ENCODE peak calls at places on chromosomes 13 and 19, in six cellular contexts. E is psoas muscle; Y is cardiac muscle cell; J is transverse colon; Q is CD4-positive, alpha-beta T cell; S is colonic mucosa. W is an unnamed sample.

GRCh38 chr13:52428295-52428694 is 22.1 kb downstream of the VPS36 start:
- DNase-seq in E (no peak), Y (peak; percentile 48), J (no peak), Q (no peak), S (no peak), W (peak; percentile 35)

GRCh38 chr13:68099616-68100015 is 869.5 kb upstream of the PCDH9 start:
- DNase-seq in E (no peak), Y (peak; percentile 2), J (no peak), Q (no peak), S (no peak), W (peak; percentile 48)

GRCh38 chr19:3710265-3710812 is 2.2 kb downstream of the TJP3 start:
- DNase-seq in E (peak; percentile 62), Y (peak; percentile 68), J (peak; percentile 97), Q (no peak), S (peak; percentile 99), W (no peak)

GRCh38 chr19:47445937-47446402 is 25.7 kb downstream of the SLC8A2 start:
- DNase-seq in E (peak; percentile 40), Y (peak; percentile 58), J (peak; percentile 43), Q (peak; percentile 80), S (peak; percentile 27), W (no peak)

GRCh38 chr13:30898721-30899188 is 7.3 kb upstream of the MEDAG start:
- DNase-seq in E (peak; percentile 54), Y (peak; percentile 93), J (no peak), Q (no peak), S (no peak), W (peak; percentile 44)

GRCh38 chr13:84208251-84208650 is 326.0 kb upstream of the SLITRK1 start:
- DNase-seq in E (no peak), Y (no peak), J (no peak), Q (no peak), S (no peak), W (no peak)

GRCh38 chr13:98984118-98984517 is 6.3 kb upstream of the DOCK9 start:
- DNase-seq in E (no peak), Y (no peak), J (no peak), Q (no peak), S (no peak), W (no peak)

GRCh38 chr13:40391788-40392187 is 274.7 kb downstream of the FOXO1 start:
- DNase-seq in E (no peak), Y (no peak), J (no peak), Q (no peak), S (peak; percentile 1), W (no peak)

GRCh38 chr13:96993660-96994029 is 631 bp downstream of the OXGR1 start:
- DNase-seq in E (no peak), Y (no peak), J (no peak), Q (no peak), S (no peak), W (no peak)

GRCh38 chr13:40145139-40145538 is 489.7 kb downstream of the COG6 start:
- DNase-seq in E (no peak), Y (no peak), J (no peak), Q (no peak), S (no peak), W (no peak)

GRCh38 chr13:25881946-25882574 is 169.8 kb downstream of the SHISA2 start:
- DNase-seq in E (no peak), Y (peak; percentile 50), J (no peak), Q (no peak), S (no peak), W (no peak)

GRCh38 chr19:5960005-5961001 is 17.6 kb downstream of the RANBP3 start:
- DNase-seq in E (peak; percentile 45), Y (no peak), J (no peak), Q (no peak), S (no peak), W (no peak)

GRCh38 chr13:64071352-64071751 is 2655.7 kb upstream of the PCDH20 start:
- DNase-seq in E (no peak), Y (no peak), J (no peak), Q (no peak), S (no peak), W (no peak)

GRCh38 chr19:58279042-58279924 is 528 bp downstream of the ZNF8 start:
- DNase-seq in E (peak; percentile 70), Y (peak; percentile 88), J (peak; percentile 63), Q (peak; percentile 52), S (peak; percentile 78), W (no peak)

GRCh38 chr13:97116754-97117153 is 105.4 kb upstream of the MBNL2 start:
- DNase-seq in E (no peak), Y (peak; percentile 61), J (no peak), Q (no peak), S (no peak), W (no peak)

GRCh38 chr19:17357724-17358123 is 19.4 kb downstream of the PLVAP start:
- DNase-seq in E (no peak), Y (no peak), J (no peak), Q (no peak), S (no peak), W (no peak)

GRCh38 chr19:33778089-33778791 is 18.4 kb upstream of the KCTD15 start:
- DNase-seq in E (peak; percentile 80), Y (peak; percentile 82), J (peak; percentile 85), Q (peak; percentile 89), S (peak; percentile 82), W (no peak)

DNA sequence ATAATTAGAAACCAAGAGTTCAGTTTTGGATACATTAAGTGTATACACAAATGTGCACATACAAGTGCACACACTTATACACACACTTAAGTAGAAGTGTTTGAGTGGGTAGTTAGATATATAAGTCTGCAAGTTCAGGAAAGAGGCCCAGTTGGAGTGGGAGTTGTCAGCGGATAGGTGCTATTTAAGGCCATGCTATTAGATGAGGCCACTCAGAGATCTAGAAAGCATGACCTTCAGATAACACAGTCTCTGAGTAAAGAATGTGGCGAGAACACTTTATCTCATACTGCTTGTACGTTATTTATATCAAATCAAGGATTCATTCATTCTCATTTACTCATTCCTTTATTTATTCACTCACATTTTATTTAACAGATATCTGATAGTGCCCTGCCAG is 206.2 kb downstream of the POSTN start:
- DNase-seq in E (no peak), Y (no peak), J (no peak), Q (no peak), S (no peak), W (no peak)
- TF ChIP-seq CTCF in E (no peak), Y (no peak), J (no peak), Q (no peak), S (no peak), W (no peak)

GRCh38 chr13:43787518-43787891 is 733 bp upstream of the ENOX1 start:
- DNase-seq in E (no peak), Y (no peak), J (no peak), Q (no peak), S (no peak), W (no peak)
- H3K27me3 ChIP-seq in E (no peaks in the 10 kb centered on the region), Y (peaks cover 40% of the 10 kb centered on the region), J (peaks cover 41% of the 10 kb centered on the region), Q (peaks cover 50% of the 10 kb centered on the region), S (peaks cover 9% of the 10 kb centered on the region), W (no peaks in the 10 kb centered on the region)

DNA sequence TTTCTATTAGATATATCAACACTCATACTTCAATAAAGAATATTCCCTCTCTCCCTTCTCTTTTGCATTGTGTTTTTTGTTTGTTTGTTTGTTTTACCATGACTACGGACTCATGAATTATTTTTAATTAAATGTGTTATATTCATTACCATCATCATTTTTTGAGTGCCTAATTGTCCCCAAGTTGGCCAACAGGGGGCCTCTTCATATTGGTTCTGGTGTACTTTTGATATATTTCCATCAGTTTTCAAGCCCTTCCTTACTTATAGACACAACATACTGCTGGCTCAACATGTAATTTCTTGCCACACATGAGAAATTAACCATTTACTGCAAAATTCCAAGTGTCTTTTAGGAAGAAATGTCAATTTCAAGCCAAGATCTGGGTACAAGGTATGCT is 54.5 kb upstream of the GPC6 start:
- DNase-seq in E (no peak), Y (no peak), J (no peak), Q (no peak), S (no peak), W (no peak)
- TF ChIP-seq CTCF in E (no peak), Y (no peak), J (no peak), Q (no peak), S (no peak), W (peak; percentile 14)

GRCh38 chr19:50417850-50418185 is 920 bp upstream of the SPIB start:
- DNase-seq in E (no peak), Y (no peak), J (no peak), Q (no peak), S (no peak), W (no peak)
- H3K27me3 ChIP-seq in E (peaks cover 9% of the 10 kb centered on the region), Y (peaks cover 17% of the 10 kb centered on the region), J (peaks cover 62% of the 10 kb centered on the region), Q (peaks cover 20% of the 10 kb centered on the region), S (peaks cover 25% of the 10 kb centered on the region), W (peaks cover 23% of the 10 kb centered on the region)

GRCh38 chr13:36847541-36848045 is 28.6 kb downstream of the RFXAP start:
- DNase-seq in E (no peak), Y (no peak), J (no peak), Q (no peak), S (no peak), W (no peak)

GRCh38 chr13:36848228-36848982 is 29.4 kb downstream of the RFXAP start:
- DNase-seq in E (no peak), Y (peak; percentile 16), J (no peak), Q (no peak), S (no peak), W (no peak)

DNA sequence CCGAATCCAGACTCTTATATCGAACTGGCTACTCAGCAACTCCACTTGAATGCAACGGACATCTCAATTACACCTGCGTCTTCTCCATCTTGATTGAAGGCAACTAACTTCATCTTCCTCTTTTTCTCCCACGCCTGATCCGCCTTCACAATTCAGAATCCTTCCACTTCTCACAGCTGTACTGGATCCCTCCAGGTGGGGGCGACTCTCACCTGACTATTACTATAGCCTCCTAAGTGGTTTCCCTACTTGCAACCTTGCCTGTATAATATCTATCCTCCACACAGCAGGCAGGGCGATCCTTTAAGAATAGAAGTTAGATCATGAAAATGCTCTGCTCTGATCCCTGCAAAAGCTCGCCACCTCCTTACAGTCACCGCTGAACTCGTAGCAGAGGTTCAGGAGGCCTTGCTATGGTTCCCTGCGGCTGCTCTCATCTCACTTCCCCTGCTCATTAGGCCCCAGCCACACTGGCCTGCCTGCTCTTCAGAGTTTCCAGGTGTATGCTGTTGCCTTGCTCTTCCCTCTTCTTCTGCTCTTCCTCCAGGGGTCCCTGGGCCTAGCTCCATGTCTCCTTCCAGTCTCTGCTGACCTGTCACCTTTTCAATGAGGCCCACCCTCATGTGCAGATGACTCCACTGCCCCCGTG is 31.9 kb downstream of the RFXAP start:
- DNase-seq in E (no peak), Y (peak; percentile 5), J (peak; percentile 19), Q (no peak), S (peak; percentile 29), W (no peak)
- TF ChIP-seq CTCF in E (peak; percentile 12), Y (peak; percentile 27), J (peak; percentile 29), Q (no peak), S (peak; percentile 18), W (peak; percentile 32)